ENCODE peak calls at places on chromosome 3, in nine cellular contexts. P, M, F, O, L, Q, U, R and C are unnamed samples.

GRCh38 chr3:14991148-14991742 is 43.9 kb downstream of the NR2C2 start:
- DNase-seq in P (no peak), M (no peak), F (no peak), O (no peak), L (no peak), Q (no peak), U (no peak), R (no peak), C (no peak)

GRCh38 chr3:158352551-158352950 is 218.4 kb upstream of the MLF1 start:
- DNase-seq in P (peak), M (peak), F (peak), O (no peak), L (no peak), Q (no peak), U (peak), R (no peak), C (no peak)

GRCh38 chr3:72299321-72299802 is 514.4 kb upstream of the PROK2 start:
- DNase-seq in P (peak), M (peak), F (no peak), O (no peak), L (no peak), Q (no peak), U (peak), R (peak), C (peak)

GRCh38 chr3:128800241-128801187 is 74.5 kb downstream of the RAB7A start:
- DNase-seq in P (no peak), M (no peak), F (peak), O (no peak), L (no peak), Q (no peak), U (no peak), R (no peak), C (peak)

GRCh38 chr3:133943639-133944131 is 48.0 kb upstream of the RAB6B start:
- DNase-seq in P (peak), M (peak), F (no peak), O (peak), L (peak), Q (no peak), U (peak), R (peak), C (peak)

GRCh38 chr3:159732172-159733111 is 256.2 kb upstream of the IL12A start:
- DNase-seq in P (peak), M (peak), F (peak), O (peak), L (no peak), Q (no peak), U (peak), R (no peak), C (peak)

GRCh38 chr3:124032351-124032880 is 40.5 kb upstream of the ROPN1 start:
- DNase-seq in P (peak), M (peak), F (no peak), O (no peak), L (no peak), Q (no peak), U (peak), R (peak), C (no peak)

GRCh38 chr3:117052356-117052755 is 342.8 kb downstream of the TUSC7 start:
- DNase-seq in P (peak), M (peak), F (no peak), O (peak), L (no peak), Q (no peak), U (peak), R (no peak), C (no peak)

GRCh38 chr3:178443634-178444033 is 92.6 kb upstream of the KCNMB2 start:
- DNase-seq in P (peak), M (peak), F (peak), O (no peak), L (no peak), Q (no peak), U (peak), R (no peak), C (peak)
- TF ChIP-seq CTCF in P (no peak), M (no peak), F (peak), O (no peak), L (no peak), Q (no peak), U (no peak), R (no peak), C (no peak)

DNA sequence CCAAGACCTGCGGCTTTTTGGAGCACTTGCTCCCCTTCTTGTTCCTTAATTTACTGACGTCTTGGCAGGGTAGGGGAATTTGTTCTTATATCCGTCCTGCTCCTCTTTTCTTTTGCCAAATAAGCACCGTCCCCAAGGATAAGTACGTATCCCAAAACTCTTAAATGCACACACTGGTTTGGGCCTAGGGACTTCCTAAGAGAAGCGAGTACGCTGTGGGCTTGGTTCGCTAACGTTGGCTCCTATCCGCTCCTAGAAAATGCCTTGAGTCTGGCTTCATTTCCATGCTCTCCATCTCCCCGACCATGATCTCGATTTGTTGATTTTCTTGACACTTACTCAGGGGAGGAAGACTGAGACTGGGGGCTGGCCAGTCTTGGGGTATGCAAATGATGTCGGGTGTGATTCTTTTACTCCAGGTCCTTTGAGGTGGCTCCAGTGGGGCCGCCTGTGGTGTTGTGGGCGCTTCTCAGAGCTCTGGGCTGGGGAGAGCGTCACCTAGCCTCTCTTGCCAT is 1.3 kb downstream of the MYRIP start:
- DNase-seq in P (no peak), M (no peak), F (no peak), O (no peak), L (no peak), Q (no peak), U (no peak), R (no peak), C (no peak)
- H3K4me3 ChIP-seq in P (no peak), M (no peak), F (peak), O (no peak), L (peak), Q (peak), U (no peak), R (peak), C (no peak)

GRCh38 chr3:189789432-189789831 is 158.2 kb downstream of the TP63 start:
- DNase-seq in P (no peak), M (no peak), F (no peak), O (no peak), L (no peak), Q (no peak), U (no peak), R (no peak), C (no peak)

GRCh38 chr3:189790658-189791057 is 159.5 kb downstream of the TP63 start:
- DNase-seq in P (no peak), M (no peak), F (no peak), O (no peak), L (no peak), Q (no peak), U (no peak), R (no peak), C (no peak)

GRCh38 chr3:189787622-189788021 is 156.4 kb downstream of the TP63 start:
- DNase-seq in P (peak), M (peak), F (no peak), O (no peak), L (no peak), Q (no peak), U (peak), R (no peak), C (peak)

GRCh38 chr3:189787191-189787590 is 156.0 kb downstream of the TP63 start:
- DNase-seq in P (no peak), M (no peak), F (no peak), O (no peak), L (no peak), Q (no peak), U (no peak), R (no peak), C (no peak)

DNA sequence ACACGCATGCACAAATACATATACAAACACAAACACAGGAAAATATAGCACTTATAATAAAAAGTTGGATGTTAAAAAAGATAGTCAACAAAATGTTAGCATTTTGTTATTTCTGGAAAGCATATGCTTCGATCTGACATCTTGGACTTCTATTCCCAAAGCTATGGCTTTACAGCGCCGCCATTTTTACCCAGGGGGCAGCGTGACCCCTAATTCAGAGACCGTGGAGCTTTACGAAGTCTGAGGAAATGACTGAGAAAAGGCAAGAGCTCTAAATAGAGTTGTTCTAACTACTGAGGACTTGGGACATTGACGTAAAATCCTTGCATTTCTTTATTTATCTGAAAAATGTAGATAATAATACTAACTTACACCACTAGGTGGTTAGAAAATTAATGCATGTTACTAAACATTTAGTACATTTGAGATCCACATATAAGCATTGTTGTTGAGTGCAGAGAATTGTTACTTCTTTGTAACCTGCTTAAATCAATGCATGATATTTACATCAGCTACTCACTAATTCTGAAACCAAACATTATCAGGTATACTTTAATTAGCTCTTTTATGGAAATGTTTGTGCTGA is 155.4 kb downstream of the TP63 start:
- DNase-seq in P (no peak), M (no peak), F (no peak), O (no peak), L (no peak), Q (peak), U (peak), R (no peak), C (no peak)
- TF ChIP-seq CTCF in P (peak), M (peak), F (peak), O (no peak), L (no peak), Q (no peak), U (peak), R (no peak), C (no peak)

GRCh38 chr3:36991147-36991546 is 1.8 kb downstream of the EPM2AIP1 start:
- DNase-seq in P (no peak), M (no peak), F (no peak), O (no peak), L (no peak), Q (no peak), U (no peak), R (no peak), C (no peak)
- H3K4me3 ChIP-seq in P (peak), M (peak), F (no peak), O (peak), L (peak), Q (peak), U (peak), R (peak), C (peak)

GRCh38 chr3:67113802-67114407 is 115.8 kb downstream of the KBTBD8 start:
- DNase-seq in P (peak), M (peak), F (peak), O (peak), L (peak), Q (peak), U (peak), R (peak), C (peak)

GRCh38 chr3:67106874-67107273 is 108.8 kb downstream of the KBTBD8 start:
- DNase-seq in P (no peak), M (no peak), F (no peak), O (no peak), L (no peak), Q (no peak), U (no peak), R (no peak), C (no peak)

GRCh38 chr3:67104388-67104787 is 106.3 kb downstream of the KBTBD8 start:
- DNase-seq in P (no peak), M (no peak), F (no peak), O (no peak), L (no peak), Q (no peak), U (no peak), R (no peak), C (no peak)

DNA sequence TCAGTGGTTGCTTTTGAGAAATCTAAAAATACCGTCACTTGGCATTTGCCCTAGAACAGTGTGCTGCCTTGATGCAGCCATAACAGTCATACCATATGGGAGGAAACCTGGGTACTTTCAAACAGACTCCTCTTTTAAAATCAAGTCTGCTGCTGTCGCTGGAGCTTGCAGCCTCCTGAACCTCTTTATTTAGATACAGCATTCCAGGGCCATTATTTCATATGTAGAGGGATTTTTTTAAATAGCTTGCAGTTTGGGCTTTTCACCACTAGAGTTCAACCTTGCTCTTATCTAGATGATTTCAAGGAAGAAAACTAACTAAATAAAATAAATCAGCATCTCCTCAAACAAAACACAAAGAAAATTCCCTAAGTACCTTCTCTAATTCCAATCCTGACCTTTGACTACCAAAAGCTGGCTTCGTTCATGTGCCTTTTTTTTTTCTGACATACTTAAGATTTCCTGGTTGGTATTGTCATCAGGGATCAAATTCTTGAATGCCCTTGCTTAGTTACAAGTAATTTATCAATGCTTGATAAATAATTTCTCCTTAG is 111.6 kb downstream of the KBTBD8 start:
- DNase-seq in P (peak), M (peak), F (peak), O (peak), L (no peak), Q (no peak), U (peak), R (no peak), C (peak)
- TF ChIP-seq CTCF in P (peak), M (peak), F (peak), O (no peak), L (peak), Q (peak), U (peak), R (peak), C (peak)

GRCh38 chr3:52004906-52005395 is 9.3 kb upstream of the RPL29 start:
- DNase-seq in P (no peak), M (no peak), F (no peak), O (no peak), L (no peak), Q (peak), U (no peak), R (no peak), C (no peak)

GRCh38 chr3:52004158-52004787 is 8.6 kb upstream of the RPL29 start:
- DNase-seq in P (peak), M (no peak), F (no peak), O (no peak), L (no peak), Q (peak), U (peak), R (peak), C (no peak)

GRCh38 chr3:52006820-52007133 is 11.1 kb upstream of the RPL29 start:
- DNase-seq in P (no peak), M (no peak), F (no peak), O (no peak), L (no peak), Q (no peak), U (no peak), R (no peak), C (no peak)

GRCh38 chr3:52006017-52006819 is 10.5 kb upstream of the RPL29 start:
- DNase-seq in P (no peak), M (no peak), F (no peak), O (no peak), L (no peak), Q (peak), U (no peak), R (peak), C (no peak)

DNA sequence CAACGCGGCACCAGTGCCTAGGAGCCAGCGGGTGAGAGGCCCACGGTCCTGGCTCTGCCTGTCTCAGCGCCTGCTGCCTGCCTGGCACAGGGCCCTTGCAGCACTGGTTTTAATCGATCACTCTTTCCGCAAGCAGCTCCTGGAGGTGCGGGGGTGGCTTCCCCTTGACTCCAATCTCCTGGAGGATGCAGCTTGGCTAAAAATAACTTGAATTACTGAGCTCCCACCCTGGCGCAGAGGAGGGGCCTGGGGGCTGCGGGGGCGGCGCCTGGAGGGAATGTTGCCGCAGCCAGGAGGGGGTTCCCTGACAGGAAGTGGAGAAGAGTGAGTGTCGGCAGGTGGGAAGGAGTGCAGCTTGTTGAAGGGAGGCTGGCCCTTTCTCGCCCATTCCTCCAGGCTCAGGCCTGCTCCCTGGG is 9.9 kb upstream of the RPL29 start:
- DNase-seq in P (peak), M (peak), F (no peak), O (no peak), L (peak), Q (no peak), U (peak), R (peak), C (no peak)
- H3K4me3 ChIP-seq in P (no peak), M (no peak), F (no peak), O (no peak), L (no peak), Q (no peak), U (no peak), R (peak), C (no peak)

GRCh38 chr3:197088370-197088769 is 58.8 kb upstream of the MELTF start:
- DNase-seq in P (peak), M (no peak), F (no peak), O (no peak), L (no peak), Q (no peak), U (no peak), R (no peak), C (no peak)

GRCh38 chr3:197083486-197083885 is 53.9 kb upstream of the MELTF start:
- DNase-seq in P (peak), M (peak), F (no peak), O (peak), L (no peak), Q (no peak), U (peak), R (no peak), C (peak)

GRCh38 chr3:197080344-197080743 is 50.7 kb upstream of the MELTF start:
- DNase-seq in P (no peak), M (no peak), F (no peak), O (no peak), L (no peak), Q (no peak), U (no peak), R (no peak), C (no peak)

GRCh38 chr3:197085137-197085536 is 55.5 kb upstream of the MELTF start:
- DNase-seq in P (no peak), M (no peak), F (no peak), O (no peak), L (no peak), Q (no peak), U (no peak), R (no peak), C (no peak)

GRCh38 chr3:197082871-197083270 is 53.3 kb upstream of the MELTF start:
- DNase-seq in P (peak), M (peak), F (no peak), O (no peak), L (no peak), Q (no peak), U (peak), R (no peak), C (no peak)
- TF ChIP-seq CTCF in P (no peak), M (no peak), F (no peak), O (no peak), L (no peak), Q (no peak), U (no peak), R (no peak), C (no peak)

DNA sequence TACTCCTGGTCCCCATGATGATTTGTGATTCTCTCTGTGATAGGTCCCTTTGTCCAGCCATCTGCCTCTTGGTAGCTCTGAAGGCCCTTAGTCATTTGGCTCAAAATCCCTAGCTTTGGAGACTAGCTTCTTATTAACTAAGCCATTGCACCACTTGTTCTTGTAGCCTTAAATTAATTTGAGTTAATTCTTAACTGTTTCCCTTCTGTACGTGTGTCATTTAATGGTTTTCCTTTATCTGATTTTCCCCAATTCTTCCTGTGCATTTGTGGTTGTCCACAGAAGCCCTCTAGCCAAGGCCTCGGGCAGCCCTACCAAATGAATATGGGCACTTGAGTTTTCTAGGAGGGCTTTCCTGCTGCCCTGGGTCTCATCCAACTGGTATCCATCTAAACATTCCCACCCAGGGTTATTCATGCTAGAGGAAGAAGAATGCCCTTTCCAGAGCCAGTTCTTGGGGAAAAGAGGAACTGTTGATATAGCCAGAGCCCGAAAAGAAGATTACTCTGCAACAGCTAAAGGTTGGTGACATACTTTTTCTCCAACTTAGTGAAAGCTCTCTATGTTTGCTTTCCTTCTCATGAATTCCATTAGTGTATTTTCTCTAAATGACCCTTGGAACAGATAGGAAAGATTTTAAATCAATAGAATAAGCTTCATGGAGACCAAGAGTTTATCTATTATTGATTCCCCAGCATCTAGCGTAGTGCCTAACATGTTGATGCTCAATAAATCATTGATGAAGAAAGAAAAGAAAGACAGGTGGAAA is 44.2 kb upstream of the ZBTB38 start:
- DNase-seq in P (no peak), M (no peak), F (no peak), O (no peak), L (no peak), Q (no peak), U (no peak), R (no peak), C (no peak)
- H3K4me3 ChIP-seq in P (no peak), M (no peak), F (no peak), O (no peak), L (no peak), Q (no peak), U (no peak), R (no peak), C (no peak)